ENCODE peak calls at places on chromosomes 1 and 21, in five cellular contexts. P, Q, D, Y and V are unnamed samples.
A peak's percentile ranks its signal among the peaks of the same experiment; 100 is the strongest.

GRCh38 chr21:17348357-17348756 is 164.5 kb upstream of the CXADR start:
- DNase-seq in P (no peak), Q (no peak), D (no peak), Y (no peak), V (no peak)

GRCh38 chr1:3744646-3745045 is 7.6 kb upstream of the CCDC27 start:
- DNase-seq in P (no peak), Q (no peak), D (no peak), Y (no peak), V (no peak)

GRCh38 chr1:59266180-59266926 is 30.5 kb upstream of the FGGY start:
- DNase-seq in P (no peak), Q (no peak), D (no peak), Y (no peak), V (no peak)

GRCh38 chr1:174079796-174080195 is 57.6 kb upstream of the RC3H1 start:
- DNase-seq in P (no peak), Q (no peak), D (no peak), Y (no peak), V (no peak)

GRCh38 chr1:222390181-222390580 is 157.7 kb downstream of the HHIPL2 start:
- DNase-seq in P (no peak), Q (peak; percentile 82), D (peak; percentile 76), Y (no peak), V (no peak)

GRCh38 chr1:116574581-116575291 is 3.9 kb upstream of the CD58 start:
- DNase-seq in P (peak; percentile 39), Q (peak; percentile 65), D (peak; percentile 35), Y (peak; percentile 71), V (no peak)

GRCh38 chr1:54094001-54094729 is 40.8 kb downstream of the TCEANC2 start:
- DNase-seq in P (no peak), Q (no peak), D (no peak), Y (no peak), V (no peak)

GRCh38 chr1:94121411-94121821 is 468 bp upstream of the ABCA4 start:
- DNase-seq in P (no peak), Q (no peak), D (no peak), Y (no peak), V (no peak)

GRCh38 chr21:29504751-29505321 is 206.1 kb downstream of the BACH1 start:
- DNase-seq in P (peak; percentile 40), Q (peak; percentile 72), D (peak; percentile 88), Y (no peak), V (no peak)

GRCh38 chr1:160076295-160076694 is 5.0 kb upstream of the KCNJ9 start:
- DNase-seq in P (no peak), Q (no peak), D (peak; percentile 17), Y (no peak), V (no peak)

GRCh38 chr1:68320349-68320748 is 88.0 kb upstream of the WLS start:
- DNase-seq in P (no peak), Q (no peak), D (no peak), Y (no peak), V (no peak)

GRCh38 chr1:117093870-117094621 is 27.5 kb downstream of the TRIM45 start:
- DNase-seq in P (peak; percentile 66), Q (peak; percentile 75), D (peak; percentile 96), Y (peak; percentile 20), V (peak; percentile 40)

GRCh38 chr21:44871576-44872265 is 1.8 kb downstream of the PTTG1IP start:
- DNase-seq in P (peak; percentile 91), Q (peak; percentile 77), D (peak; percentile 72), Y (no peak), V (no peak)

GRCh38 chr1:148263906-148264255 is 111.8 kb upstream of the NBPF11 start:
- DNase-seq in P (no peak), Q (no peak), D (no peak), Y (no peak), V (no peak)

GRCh38 chr1:59857679-59858354 is 43.1 kb downstream of the HOOK1 start:
- DNase-seq in P (no peak), Q (no peak), D (no peak), Y (no peak), V (no peak)

GRCh38 chr21:38611262-38611661 is 113.0 kb upstream of the ERG start:
- DNase-seq in P (no peak), Q (no peak), D (no peak), Y (no peak), V (no peak)

GRCh38 chr21:38614558-38614957 is 116.3 kb upstream of the ERG start:
- DNase-seq in P (no peak), Q (no peak), D (no peak), Y (no peak), V (no peak)

GRCh38 chr21:38610573-38611251 is 112.4 kb upstream of the ERG start:
- DNase-seq in P (no peak), Q (no peak), D (no peak), Y (no peak), V (no peak)

GRCh38 chr21:38609580-38609979 is 111.3 kb upstream of the ERG start:
- DNase-seq in P (no peak), Q (no peak), D (no peak), Y (no peak), V (no peak)

DNA sequence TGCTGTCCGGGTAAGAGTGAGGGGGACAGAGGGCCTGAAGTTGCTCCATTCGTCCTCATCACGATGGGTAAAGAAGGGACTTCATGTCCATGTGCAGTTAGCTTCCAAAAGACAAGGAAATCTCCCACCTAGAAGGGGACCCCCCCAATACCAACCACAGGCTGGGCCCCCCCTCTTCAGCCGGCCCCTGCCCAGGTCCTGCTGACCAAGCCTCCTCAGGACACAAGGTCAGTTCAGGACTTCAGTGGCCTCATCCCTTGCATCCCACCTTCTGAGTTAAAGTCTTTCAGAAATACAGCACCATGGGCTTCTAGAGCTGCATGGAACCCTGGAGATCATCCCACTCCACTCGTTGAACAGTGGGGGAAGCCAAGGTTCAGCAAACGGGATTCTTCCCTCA is 115.4 kb upstream of the ERG start:
- DNase-seq in P (no peak), Q (no peak), D (no peak), Y (no peak), V (no peak)
- TF ChIP-seq CTCF in P (no peak), Q (no peak), D (no peak), Y (no peak), V (no peak)

GRCh38 chr1:65572701-65573421 is 152.4 kb downstream of the LEPR start:
- DNase-seq in P (no peak), Q (no peak), D (no peak), Y (no peak), V (no peak)
- H2AFZ ChIP-seq in P (no peak overlapping the region), Q (peak overlapping the region; percentile 46), D (no peak overlapping the region), Y (no peak overlapping the region), V (no peak overlapping the region)

GRCh38 chr1:25926731-25927496 is 20.7 kb upstream of the STMN1 start:
- DNase-seq in P (no peak), Q (no peak), D (no peak), Y (no peak), V (no peak)
- H3K4me3 ChIP-seq in P (no peak overlapping the region), Q (no peak overlapping the region), D (no peak overlapping the region), Y (no peak overlapping the region), V (no peak overlapping the region)

GRCh38 chr1:27300341-27301051 is 21.5 kb upstream of the TMEM222 start:
- DNase-seq in P (peak; percentile 73), Q (peak; percentile 93), D (peak; percentile 86), Y (peak; percentile 83), V (peak; percentile 67)

GRCh38 chr1:27301582-27302199 is 20.3 kb upstream of the TMEM222 start:
- DNase-seq in P (no peak), Q (no peak), D (no peak), Y (no peak), V (no peak)

GRCh38 chr1:27299385-27300252 is 22.3 kb upstream of the TMEM222 start:
- DNase-seq in P (peak; percentile 97), Q (peak; percentile 100), D (peak; percentile 99), Y (no peak), V (peak; percentile 98)

GRCh38 chr1:27302612-27303011 is 19.4 kb upstream of the TMEM222 start:
- DNase-seq in P (no peak), Q (no peak), D (no peak), Y (no peak), V (no peak)

DNA sequence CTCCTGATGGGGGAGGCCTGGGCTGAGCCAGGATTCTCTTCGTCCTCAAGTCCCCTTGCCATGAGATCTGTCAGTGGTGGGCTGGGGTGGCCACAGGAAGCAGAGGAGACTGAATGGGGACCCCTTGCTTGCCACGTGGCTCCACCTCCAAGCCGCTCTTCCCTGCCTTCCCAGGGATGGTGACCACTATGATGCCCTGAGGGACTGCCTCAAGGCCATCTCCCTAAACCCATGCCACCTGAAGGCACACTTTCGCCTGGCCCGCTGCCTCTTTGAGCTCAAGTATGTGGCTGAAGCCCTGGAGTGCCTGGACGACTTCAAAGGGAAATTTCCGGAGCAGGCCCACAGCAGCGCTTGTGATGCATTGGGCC is 20.9 kb upstream of the TMEM222 start:
- DNase-seq in P (no peak), Q (no peak), D (no peak), Y (no peak), V (no peak)
- TF ChIP-seq CTCF in P (no peak), Q (no peak), D (no peak), Y (no peak), V (no peak)

GRCh38 chr1:119471566-119471965 is 35.4 kb upstream of the HSD3B1 start:
- DNase-seq in P (no peak), Q (no peak), D (no peak), Y (no peak), V (no peak)

GRCh38 chr1:119480175-119480574 is 26.8 kb upstream of the HSD3B1 start:
- DNase-seq in P (no peak), Q (no peak), D (no peak), Y (no peak), V (no peak)

GRCh38 chr1:119472463-119473175 is 34.4 kb upstream of the HSD3B1 start:
- DNase-seq in P (no peak), Q (no peak), D (no peak), Y (no peak), V (no peak)

GRCh38 chr1:119477710-119478109 is 29.3 kb upstream of the HSD3B1 start:
- DNase-seq in P (no peak), Q (no peak), D (no peak), Y (no peak), V (no peak)

GRCh38 chr1:119475866-119476439 is 31.1 kb upstream of the HSD3B1 start:
- DNase-seq in P (peak; percentile 64), Q (peak; percentile 21), D (no peak), Y (peak; percentile 31), V (peak; percentile 25)
- H2AFZ ChIP-seq in P (peak overlapping the region; percentile 36), Q (no peak overlapping the region), D (no peak overlapping the region), Y (no peak overlapping the region), V (peak overlapping the region; percentile 53)

DNA sequence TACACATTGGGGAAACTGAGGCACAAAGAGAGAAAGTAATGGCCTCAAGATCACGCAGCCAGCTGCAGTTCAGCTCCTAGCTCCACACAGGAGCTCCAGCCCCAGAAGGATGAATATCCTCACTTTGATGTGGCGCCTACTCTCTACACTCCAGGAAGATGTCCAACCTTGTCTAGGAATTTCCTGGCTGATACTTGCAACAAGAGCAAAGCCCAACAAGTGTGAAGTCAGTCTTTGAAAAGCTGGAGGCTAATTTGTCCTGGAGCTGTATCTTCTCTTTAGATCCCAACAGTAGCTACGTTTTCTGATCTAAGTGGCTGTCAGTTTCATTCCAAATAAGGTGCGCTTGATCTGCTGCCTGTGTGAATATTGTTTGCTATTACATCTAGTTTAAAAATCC is 344.9 kb downstream of the PTPRU start:
- DNase-seq in P (no peak), Q (no peak), D (peak; percentile 68), Y (no peak), V (no peak)
- H3K4me3 ChIP-seq in P (no peak overlapping the region), Q (no peak overlapping the region), D (no peak overlapping the region), Y (no peak overlapping the region), V (no peak overlapping the region)

GRCh38 chr1:38891753-38892152 is 10.4 kb upstream of the GJA9 start:
- DNase-seq in P (peak; percentile 11), Q (peak; percentile 4), D (peak; percentile 28), Y (no peak), V (no peak)
- TF ChIP-seq CTCF in P (peak; percentile 15), Q (no peak), D (no peak), Y (peak; percentile 11), V (peak; percentile 10)